ENCODE peak calls at places on chromosomes 6 and 20, in seven cellular contexts. A, W, D, X, K, S and L are unnamed samples.
A peak's percentile ranks its signal among the peaks of the same experiment; 100 is the strongest.

GRCh38 chr6:30882764-30883475 is 1.4 kb upstream of the DDR1 start:
- DNase-seq in W (no peak), D (no peak), X (peak; percentile 83), A (no peak), K (no peak), S (no peak), L (peak; percentile 94)

GRCh38 chr6:134814076-134814709 is 135.7 kb downstream of the ALDH8A1 start:
- DNase-seq in D (no peak), X (peak; percentile 12), S (no peak), W (peak; percentile 57), K (no peak), A (no peak), L (no peak)

GRCh38 chr6:134621858-134622257 is 303.9 kb upstream of the SGK1 start:
- DNase-seq in S (no peak), D (no peak), K (no peak), W (no peak), A (no peak), X (peak; percentile 78), L (no peak)

GRCh38 chr6:38512211-38512610 is 127.5 kb downstream of the BTBD9 start:
- DNase-seq in W (peak; percentile 12), A (no peak), D (no peak), S (no peak), X (no peak), K (no peak), L (no peak)

GRCh38 chr20:62824476-62825287 is 7.8 kb downstream of the COL9A3 start:
- DNase-seq in D (no peak), K (no peak), X (no peak), W (peak; percentile 32), A (no peak), S (peak; percentile 80), L (peak; percentile 77)

GRCh38 chr6:491233-491632 is 99.7 kb downstream of the IRF4 start:
- DNase-seq in S (no peak), X (no peak), W (peak; percentile 11), A (no peak), D (no peak), K (no peak), L (no peak)

GRCh38 chr6:10419749-10420545 is 5.1 kb upstream of the TFAP2A start:
- DNase-seq in A (no peak), W (no peak), K (no peak), D (no peak), S (no peak), X (peak; percentile 55), L (peak; percentile 15)

GRCh38 chr20:14919473-14920157 is 582.2 kb upstream of the FLRT3 start:
- DNase-seq in W (no peak), S (no peak), A (no peak), D (peak; percentile 28), X (peak; percentile 76), K (peak; percentile 52), L (peak; percentile 24)

GRCh38 chr6:140537211-140537610 is 1162.8 kb upstream of the CITED2 start:
- DNase-seq in W (no peak), K (no peak), D (no peak), X (no peak), S (no peak), A (no peak), L (no peak)

GRCh38 chr6:64100702-64101101 is 465.1 kb downstream of the PHF3 start:
- DNase-seq in W (no peak), X (no peak), K (no peak), D (no peak), S (no peak), A (no peak), L (no peak)

DNA sequence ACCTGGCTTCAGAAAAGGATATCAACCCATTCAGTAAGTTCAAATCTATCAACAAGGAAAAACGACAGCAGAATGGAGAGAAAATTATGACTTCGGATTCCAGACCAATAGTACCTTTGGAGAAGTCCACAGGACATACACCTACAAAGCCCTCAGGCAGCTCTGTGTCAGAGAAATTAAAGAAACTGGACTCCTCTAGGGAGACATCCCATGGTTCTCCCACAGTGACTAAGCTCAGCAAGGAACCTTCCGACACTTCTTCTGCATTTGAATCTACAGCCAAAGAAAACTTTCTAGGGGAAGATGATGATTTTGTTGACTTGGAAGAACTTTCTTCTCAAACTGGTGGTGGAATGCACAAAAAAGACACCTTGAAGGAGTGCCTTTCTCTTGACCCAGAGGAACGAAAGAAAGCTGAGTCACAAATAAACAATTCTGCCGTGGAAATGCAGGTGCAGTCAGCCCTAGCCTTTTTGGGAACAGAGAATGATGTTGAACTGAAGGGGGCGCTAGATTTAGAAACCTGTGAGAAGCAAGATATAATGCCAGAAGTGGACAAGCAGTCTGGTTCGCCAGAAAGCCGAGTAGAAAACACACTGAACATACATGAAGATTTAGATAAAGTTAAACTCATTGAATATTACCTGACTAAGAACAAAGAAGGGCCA is 67.4 kb upstream of the HINT3 start:
- DNase-seq in S (no peak), K (peak; percentile 71), X (no peak), W (peak; percentile 56), A (no peak), D (no peak), L (peak; percentile 23)
- TF ChIP-seq CTCF in S (no peak), K (peak; percentile 40), X (peak; percentile 8), W (peak; percentile 49), A (peak; percentile 17), D (peak; percentile 40), L (peak; percentile 20)

GRCh38 chr6:94639564-94639963 is 937.8 kb upstream of the MANEA start:
- DNase-seq in K (no peak), A (no peak), D (no peak), X (no peak), S (no peak), W (no peak), L (no peak)

DNA sequence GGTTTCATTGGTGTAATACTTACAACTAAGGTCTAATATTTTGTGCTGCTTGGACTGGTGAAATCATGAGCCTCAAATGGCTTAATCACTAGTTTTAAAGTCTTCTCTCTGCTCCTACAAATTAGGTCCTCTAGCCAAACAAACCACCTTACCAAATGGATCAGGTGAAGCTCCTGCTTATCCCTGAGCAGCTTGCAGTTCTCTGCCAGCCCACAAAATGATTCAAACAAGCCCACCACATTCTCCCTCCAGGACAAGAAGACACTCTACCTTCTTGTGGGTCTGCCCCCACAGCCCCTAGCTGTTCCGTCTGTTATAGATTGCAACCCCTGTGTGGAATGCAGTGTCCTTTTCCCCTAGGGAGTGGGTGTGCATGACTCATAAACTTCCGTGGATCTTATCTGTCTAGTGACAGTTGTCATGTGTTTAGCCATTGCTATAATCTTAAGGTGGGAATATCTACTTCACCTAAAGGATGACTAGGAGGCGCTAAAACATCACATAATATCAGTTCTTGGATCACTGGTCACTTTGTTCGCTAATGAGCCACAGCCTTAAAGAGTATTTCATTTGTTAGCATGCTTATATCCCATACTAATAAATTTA is 940.5 kb upstream of the MANEA start:
- DNase-seq in D (no peak), S (no peak), X (peak; percentile 10), K (no peak), A (no peak), W (peak; percentile 30), L (no peak)
- TF ChIP-seq CTCF in D (no peak), S (no peak), X (no peak), K (no peak), A (no peak), W (no peak), L (no peak)

DNA sequence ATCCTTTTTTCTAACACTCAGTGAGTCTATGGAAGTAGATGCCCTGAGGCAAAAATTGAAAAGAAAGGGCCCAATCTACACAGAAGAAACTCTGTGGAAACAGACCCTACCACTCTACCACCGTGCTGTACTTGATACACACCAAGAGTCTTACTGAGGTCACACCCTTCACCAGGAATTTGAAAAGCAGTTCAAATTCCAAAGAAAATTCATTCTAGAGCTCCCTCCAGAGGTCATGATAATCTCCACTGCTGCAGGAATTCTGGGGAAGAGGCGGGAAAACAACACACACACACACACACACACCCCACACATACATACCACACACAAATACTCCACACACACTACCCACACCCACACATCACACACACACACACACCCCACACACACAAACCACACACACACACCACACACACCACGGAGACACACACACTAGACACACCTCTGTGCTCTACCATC is 336.8 kb downstream of the HDGFL1 start:
- DNase-seq in X (peak; percentile 36), W (peak; percentile 43), S (no peak), K (peak; percentile 56), A (no peak), D (no peak), L (peak; percentile 34)
- TF ChIP-seq CTCF in X (peak; percentile 33), W (peak; percentile 29), S (peak; percentile 19), K (peak; percentile 34), A (peak; percentile 7), D (peak; percentile 36), L (peak; percentile 30)

DNA sequence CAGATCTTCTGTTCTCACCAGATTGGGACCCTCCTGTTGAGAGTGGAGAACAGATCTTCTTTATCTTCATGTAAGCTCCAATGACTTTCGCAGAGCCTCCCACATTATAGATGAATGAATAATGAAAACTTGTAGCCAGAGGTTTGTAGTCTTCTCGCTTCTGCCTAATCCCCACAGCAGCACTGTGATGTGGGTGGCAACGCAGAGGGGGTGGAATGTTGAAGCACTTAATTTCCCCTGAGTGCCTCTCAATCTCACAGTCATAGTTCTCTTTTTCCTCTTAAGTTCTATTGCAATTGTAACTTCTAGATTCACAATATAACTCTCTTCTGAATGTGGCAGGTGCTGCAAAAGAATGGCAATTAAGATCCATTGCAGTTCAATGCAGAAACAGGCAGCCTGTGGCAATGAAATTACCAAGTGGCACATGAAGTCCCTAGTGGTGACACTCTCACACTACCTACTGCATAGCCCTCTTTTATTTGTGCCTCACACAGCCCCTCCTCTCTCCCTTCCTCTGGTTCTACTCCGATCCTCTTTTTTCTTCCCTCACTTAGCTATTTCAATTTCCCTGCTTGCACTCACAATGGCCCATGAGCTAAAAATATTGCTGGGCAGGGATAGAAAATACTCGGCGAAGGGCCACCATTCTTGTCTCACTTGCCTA is 281.9 kb downstream of the UBE3D start:
- DNase-seq in W (no peak), S (no peak), X (no peak), D (no peak), A (no peak), K (no peak), L (no peak)
- TF ChIP-seq CTCF in W (no peak), S (no peak), X (no peak), D (no peak), A (no peak), K (peak; percentile 15), L (no peak)

GRCh38 chr6:167079853-167080297 is 43.0 kb upstream of the CCR6 start:
- DNase-seq in D (no peak), K (no peak), A (no peak), S (no peak), X (no peak), W (no peak), L (no peak)
- TF ChIP-seq CTCF in D (no peak), K (no peak), A (no peak), S (no peak), X (no peak), W (no peak), L (no peak)

GRCh38 chr6:82910394-82910793 is 155.2 kb downstream of the UBE3D start:
- DNase-seq in W (no peak), A (no peak), X (no peak), K (no peak), S (no peak), D (no peak), L (no peak)
- TF ChIP-seq CTCF in W (no peak), A (no peak), X (no peak), K (no peak), S (no peak), D (no peak), L (no peak)

DNA sequence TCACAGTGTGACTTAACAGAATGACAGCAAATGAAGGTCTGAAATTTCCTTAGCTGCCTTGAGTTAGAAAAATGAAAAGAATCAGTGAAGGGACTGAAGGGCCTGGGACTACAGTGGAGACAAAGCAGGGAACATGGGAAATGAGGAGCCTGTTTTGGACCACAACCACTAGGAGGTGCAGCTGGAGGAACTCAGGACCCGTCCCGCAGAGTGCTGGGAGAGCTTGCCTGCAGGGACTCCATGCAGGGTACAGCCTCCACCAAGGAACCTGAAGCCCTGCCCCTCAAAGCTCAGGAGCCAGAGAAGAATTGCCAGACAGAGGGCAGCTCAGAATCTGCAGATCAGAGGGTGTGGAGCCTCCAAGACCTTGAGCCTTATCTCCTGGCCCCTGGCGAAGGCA is 50.7 kb downstream of the LRFN2 start:
- DNase-seq in S (no peak), D (no peak), X (no peak), A (no peak), K (no peak), W (no peak), L (no peak)
- TF ChIP-seq CTCF in S (no peak), D (peak; percentile 12), X (no peak), A (no peak), K (peak; percentile 33), W (no peak), L (peak; percentile 12)